ENCODE peak calls at places on chromosomes 3 and 15, in five cellular contexts. X is IMR-90, A is K562, V is H1, D is HepG2. S is an unnamed sample.
A peak's percentile ranks its signal among the peaks of the same experiment; 100 is the strongest.

GRCh38 chr15:70758790-70759462 is 4.4 kb downstream of the UACA start:
- DNase-seq in A (no peak), D (peak; percentile 88), X (no peak), V (no peak), S (no peak)

GRCh38 chr3:124510290-124510689 is 220.0 kb upstream of the UMPS start:
- DNase-seq in A (no peak), V (no peak), D (no peak), X (peak; percentile 65), S (no peak)

GRCh38 chr3:47930979-47931378 is 85.2 kb downstream of the MAP4 start:
- DNase-seq in D (no peak), A (no peak), V (no peak), X (no peak), S (no peak)

GRCh38 chr3:47984089-47984759 is 32.0 kb downstream of the MAP4 start:
- DNase-seq in A (no peak), V (no peak), D (no peak), X (peak; percentile 85), S (peak; percentile 41)

GRCh38 chr15:88512606-88513005 is 33.9 kb downstream of the DET1 start:
- DNase-seq in D (no peak), X (peak; percentile 64), A (no peak), V (no peak), S (no peak)

GRCh38 chr3:20669184-20669583 is 483.2 kb upstream of the SGO1 start:
- DNase-seq in A (no peak), D (no peak), V (no peak), X (no peak), S (no peak)

GRCh38 chr3:62019906-62020305 is 353.4 kb downstream of the FEZF2 start:
- DNase-seq in D (no peak), X (no peak), A (no peak), V (no peak), S (no peak)

GRCh38 chr3:79910337-79910736 is 142.5 kb upstream of the ROBO1 start:
- DNase-seq in V (no peak), A (no peak), X (no peak), D (no peak), S (no peak)

GRCh38 chr15:34365073-34365825 is 1.7 kb downstream of the LPCAT4 start:
- DNase-seq in V (no peak), D (no peak), A (no peak), X (no peak), S (no peak)

GRCh38 chr3:8660271-8660731 is 15.7 kb upstream of the SSUH2 start:
- DNase-seq in V (no peak), A (no peak), X (peak; percentile 66), D (no peak), S (no peak)

GRCh38 chr3:19934098-19934566 is at the start of gene EFHB:
- DNase-seq in X (peak; percentile 10), D (peak; percentile 39), A (peak; percentile 73), V (peak; percentile 81), S (peak; percentile 75)

GRCh38 chr3:108509263-108509662 is 1.1 kb downstream of the MYH15 start:
- DNase-seq in D (no peak), V (no peak), A (no peak), X (no peak), S (no peak)

GRCh38 chr3:39933986-39934693 is 124.7 kb downstream of the MYRIP start:
- DNase-seq in A (no peak), D (no peak), X (no peak), V (no peak), S (no peak)

GRCh38 chr3:161500057-161500836 is 3.6 kb downstream of the OTOL1 start:
- DNase-seq in X (no peak), V (no peak), A (no peak), D (peak; percentile 1), S (no peak)

GRCh38 chr3:99720985-99721632 is 82.7 kb downstream of the COL8A1 start:
- DNase-seq in A (no peak), D (no peak), X (peak; percentile 29), V (no peak), S (no peak)

DNA sequence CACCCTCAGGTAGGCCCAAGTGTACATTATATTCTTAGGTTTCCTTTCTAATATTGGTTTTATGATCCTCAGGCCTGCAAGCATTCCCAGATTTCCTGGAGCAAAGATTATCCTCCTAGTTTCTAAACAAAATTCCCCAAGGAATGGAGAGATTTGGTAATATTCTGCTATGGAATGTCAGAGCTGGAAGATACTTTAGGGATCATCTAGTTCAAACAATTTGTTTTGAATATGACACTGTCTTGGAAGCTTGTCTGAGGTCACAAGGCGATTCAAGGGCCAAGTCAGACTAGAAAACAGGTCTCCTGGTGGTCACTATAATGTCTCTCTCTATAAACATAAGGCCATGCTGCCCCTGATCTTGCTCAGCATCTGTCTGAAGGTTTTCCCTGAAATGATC is 143.4 kb upstream of the BCL6 start:
- DNase-seq in V (no peak), A (no peak), X (no peak), D (no peak), S (no peak)
- H3K4me2 ChIP-seq in V (no peak overlapping the region), A (no peak overlapping the region), X (no peak overlapping the region), D (no peak overlapping the region), S (no peak overlapping the region)

GRCh38 chr3:134066539-134067310 is 37.0 kb upstream of the SLCO2A1 start:
- DNase-seq in A (no peak), D (no peak), X (no peak), V (peak; percentile 32), S (no peak)

GRCh38 chr3:134067311-134068161 is 37.8 kb upstream of the SLCO2A1 start:
- DNase-seq in D (no peak), X (no peak), A (no peak), V (peak; percentile 41), S (no peak)

GRCh38 chr3:134065252-134065651 is 35.5 kb upstream of the SLCO2A1 start:
- DNase-seq in X (no peak), D (no peak), V (peak; percentile 28), A (no peak), S (no peak)

GRCh38 chr3:134064081-134064480 is 34.4 kb upstream of the SLCO2A1 start:
- DNase-seq in D (no peak), A (no peak), V (no peak), X (no peak), S (no peak)

DNA sequence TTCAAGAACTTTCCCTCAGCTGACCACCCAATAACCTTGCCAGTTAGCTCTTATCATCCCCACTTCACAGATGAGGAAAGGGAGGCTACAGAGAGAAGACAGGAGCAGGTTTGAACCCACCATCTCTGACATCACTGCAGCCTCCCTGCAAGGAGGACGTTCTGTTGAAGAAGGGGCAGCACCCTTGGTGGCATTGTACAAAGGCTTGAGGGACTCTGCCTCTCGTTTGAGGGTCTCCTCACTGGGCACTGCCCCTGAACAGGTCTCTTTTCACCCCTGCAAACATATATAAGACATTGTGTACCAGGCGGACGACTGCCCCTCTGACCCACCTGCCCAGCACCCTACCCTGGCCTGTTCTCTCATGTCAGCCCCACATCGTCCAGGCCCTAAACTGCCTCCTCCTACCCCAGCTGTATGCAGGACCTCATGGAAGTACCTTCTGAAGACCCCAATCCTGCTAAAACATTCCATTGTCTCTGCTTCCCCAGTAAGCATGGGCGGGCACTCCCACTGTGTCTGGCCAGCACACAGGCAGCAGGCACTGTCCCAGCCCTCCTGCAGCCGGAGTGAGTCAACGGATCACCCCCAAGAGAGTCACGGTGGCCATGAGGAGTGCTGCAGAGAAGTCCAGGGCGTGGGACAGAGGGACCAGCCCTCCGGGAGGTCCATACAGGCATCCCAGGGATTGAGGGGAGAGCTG is 36.3 kb upstream of the SLCO2A1 start:
- DNase-seq in V (peak; percentile 29), D (no peak), A (no peak), X (no peak), S (no peak)
- TF ChIP-seq MAFK in V (no peak), D (no peak), A (no peak), X (no peak), S (no peak)

GRCh38 chr3:177973241-177973840 is 562.9 kb upstream of the KCNMB2 start:
- DNase-seq in X (peak; percentile 59), V (no peak), A (no peak), D (no peak), S (no peak)
- H3K4me2 ChIP-seq in X (no peak overlapping the region), V (no peak overlapping the region), A (no peak overlapping the region), D (no peak overlapping the region), S (peak overlapping the region; percentile 20)

DNA sequence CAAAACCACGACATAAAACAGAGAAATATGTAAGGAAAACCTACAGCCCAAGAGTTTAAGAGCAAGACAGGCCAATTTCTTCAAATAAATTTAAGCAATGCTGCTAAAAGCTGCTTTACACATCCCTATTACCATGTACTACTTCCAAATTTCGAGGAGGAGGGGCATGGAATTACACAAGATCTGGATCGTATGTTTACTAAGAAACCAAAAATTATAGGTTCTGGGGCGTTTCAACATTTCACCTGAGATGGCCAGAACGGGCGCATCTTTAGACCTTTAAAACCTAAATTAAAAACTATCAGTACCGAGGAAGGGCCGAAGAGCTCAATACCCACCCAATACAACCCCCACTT is 656 bp upstream of the NR2C2 start:
- DNase-seq in X (no peak), D (no peak), V (no peak), A (no peak), S (peak; percentile 33)
- TF ChIP-seq MAFK in X (no peak), D (no peak), V (no peak), A (no peak), S (no peak)

GRCh38 chr3:64344721-64345207 is 119.5 kb upstream of the PRICKLE2 start:
- DNase-seq in X (peak; percentile 85), V (no peak), A (no peak), D (no peak), S (peak; percentile 39)

GRCh38 chr3:64341355-64341754 is 116.1 kb upstream of the PRICKLE2 start:
- DNase-seq in V (no peak), D (no peak), X (peak; percentile 56), A (no peak), S (no peak)

GRCh38 chr3:64345351-64345750 is 120.1 kb upstream of the PRICKLE2 start:
- DNase-seq in X (peak; percentile 89), A (no peak), D (no peak), V (no peak), S (peak; percentile 13)

GRCh38 chr3:64342940-64343691 is 117.8 kb upstream of the PRICKLE2 start:
- DNase-seq in V (no peak), D (peak; percentile 13), A (no peak), X (peak; percentile 92), S (peak; percentile 42)

GRCh38 chr3:64343692-64344440 is 118.6 kb upstream of the PRICKLE2 start:
- DNase-seq in A (no peak), V (no peak), D (no peak), X (peak; percentile 75), S (no peak)
- H3K4me2 ChIP-seq in A (no peak overlapping the region), V (no peak overlapping the region), D (no peak overlapping the region), X (peak overlapping the region; percentile 69), S (peak overlapping the region; percentile 69)

GRCh38 chr3:147419062-147419701 is 10.0 kb downstream of the ZIC1 start:
- DNase-seq in D (no peak), X (peak; percentile 15), A (peak; percentile 73), V (peak; percentile 94), S (no peak)
- TF ChIP-seq MAFK in D (no peak), X (no peak), A (no peak), V (no peak), S (no peak)

GRCh38 chr15:67125589-67126502 is 60.4 kb downstream of the SMAD3 start:
- DNase-seq in X (peak; percentile 100), A (peak; percentile 42), D (no peak), V (no peak), S (peak; percentile 97)
- H3K4me2 ChIP-seq in X (peak overlapping the region; percentile 87), A (peak overlapping the region; percentile 60), D (no peak overlapping the region), V (no peak overlapping the region), S (peak overlapping the region; percentile 88)

GRCh38 chr3:23775254-23775909 is 30.4 kb upstream of the UBE2E1 start:
- DNase-seq in A (no peak), D (no peak), V (no peak), X (no peak), S (no peak)
- TF ChIP-seq MAFK in A (no peak), D (no peak), V (no peak), X (no peak), S (no peak)

GRCh38 chr3:76152028-76152427 is 366.7 kb upstream of the ZNF717 start:
- DNase-seq in V (no peak), X (no peak), D (no peak), A (no peak), S (no peak)

GRCh38 chr3:76147846-76148245 is 362.5 kb upstream of the ZNF717 start:
- DNase-seq in A (no peak), V (no peak), D (no peak), X (no peak), S (no peak)
- H3K4me2 ChIP-seq in A (no peak overlapping the region), V (no peak overlapping the region), D (no peak overlapping the region), X (no peak overlapping the region), S (no peak overlapping the region)

S was measured in A549.